ENCODE peak calls at places on chromosomes 13 and 19, in ten cellular contexts. U is hippocampal formation; F is C1 segment of cervical spinal cord; O is kidney glomerular epithelial cell; E is iPS DF 6.9; X is stimulated activated naive CD8-positive, alpha-beta T cell treated with anti-CD3 and anti-CD28 coated beads, Interleukin-15, Interleukin-2, amounts not matched to agents 100 U/mL and 50 U/mL, for 24 hours; S is A172; I is tibial nerve; C is fibroblast of mammary gland; N is HuH-7. V is an unnamed sample.

GRCh38 chr13:34156841-34157365 is 339.0 kb downstream of the RFC3 start:
- DNase-seq in F (no peak), E (no peak), I (peak; percentile 16), S (peak; percentile 98), N (peak; percentile 23), X (peak; percentile 30), U (peak; percentile 40), O (peak; percentile 86), C (peak; percentile 94), V (no peak)

GRCh38 chr13:98838776-98839175 is 86.3 kb upstream of the SLC15A1 start:
- DNase-seq in S (no peak), C (peak; percentile 59), I (no peak), O (no peak), U (no peak), X (no peak), N (no peak), E (no peak), F (no peak), V (no peak)

GRCh38 chr19:14113762-14114414 is 3.7 kb downstream of the PRKACA start:
- DNase-seq in O (no peak), U (no peak), I (no peak), C (no peak), S (no peak), N (no peak), F (no peak), E (no peak), X (peak; percentile 76), V (peak; percentile 74)

GRCh38 chr13:109737606-109738005 is 48.8 kb downstream of the IRS2 start:
- DNase-seq in E (no peak), O (no peak), X (peak; percentile 20), N (no peak), F (no peak), I (no peak), S (no peak), C (peak; percentile 72), U (no peak), V (no peak)

GRCh38 chr13:87778128-87778527 is 107.0 kb downstream of the SLITRK5 start:
- DNase-seq in C (no peak), O (no peak), U (no peak), X (no peak), I (no peak), S (no peak), N (no peak), E (no peak), F (no peak), V (no peak)

GRCh38 chr13:26784704-26785639 is 24.4 kb upstream of the GPR12 start:
- DNase-seq in E (no peak), X (peak; percentile 24), S (no peak), I (no peak), O (no peak), F (no peak), N (no peak), U (no peak), C (no peak), V (peak; percentile 30)

GRCh38 chr19:6772028-6772865 is at the start of gene VAV1:
- DNase-seq in O (no peak), S (no peak), N (no peak), X (peak; percentile 86), F (peak; percentile 14), E (no peak), I (no peak), C (no peak), U (peak; percentile 15), V (peak; percentile 30)

GRCh38 chr19:38429055-38429810 is 3.2 kb upstream of the RASGRP4 start:
- DNase-seq in I (no peak), U (no peak), N (no peak), O (no peak), X (peak; percentile 32), S (no peak), E (no peak), C (no peak), F (no peak), V (no peak)

GRCh38 chr19:38877781-38878574 is at the start of gene RINL:
- DNase-seq in I (no peak), S (no peak), N (no peak), C (no peak), F (no peak), X (peak; percentile 73), E (no peak), O (no peak), U (no peak), V (no peak)

GRCh38 chr19:33368074-33368864 is 5.2 kb upstream of the CEBPG start:
- DNase-seq in S (peak; percentile 73), F (no peak), U (no peak), E (no peak), I (no peak), O (no peak), N (no peak), C (peak; percentile 74), X (no peak), V (no peak)

GRCh38 chr13:83839158-83839557 is 43.1 kb downstream of the SLITRK1 start:
- DNase-seq in E (no peak), I (no peak), N (no peak), O (peak; percentile 25), C (no peak), F (no peak), U (no peak), S (no peak), X (no peak), V (no peak)

GRCh38 chr19:35346193-35347052 is 1.3 kb upstream of the FFAR1 start:
- DNase-seq in I (no peak), N (no peak), S (no peak), F (no peak), O (no peak), X (peak; percentile 81), C (no peak), U (no peak), E (no peak), V (no peak)

GRCh38 chr19:33426621-33427475 is 53.3 kb downstream of the CEBPG start:
- DNase-seq in C (no peak), I (no peak), U (no peak), S (no peak), N (no peak), E (no peak), X (no peak), O (no peak), F (no peak), V (no peak)

GRCh38 chr19:13906525-13906904 is 514 bp downstream of the CC2D1A start:
- DNase-seq in S (no peak), F (no peak), X (peak; percentile 37), C (no peak), O (no peak), E (no peak), U (no peak), N (no peak), I (no peak), V (no peak)

GRCh38 chr13:62357887-62358645 is 942.4 kb upstream of the PCDH20 start:
- DNase-seq in X (no peak), C (peak; percentile 51), F (no peak), N (peak; percentile 15), E (peak; percentile 70), I (no peak), S (peak; percentile 52), U (no peak), O (peak; percentile 24), V (peak; percentile 64)

GRCh38 chr19:27762933-27763332 is 1450.0 kb downstream of the UQCRFS1 start:
- DNase-seq in X (no peak), N (no peak), C (no peak), F (no peak), S (no peak), I (no peak), U (no peak), O (no peak), E (no peak), V (no peak)

GRCh38 chr13:58202099-58202498 is 570.6 kb downstream of the PCDH17 start:
- DNase-seq in X (no peak), C (no peak), I (no peak), N (no peak), S (no peak), O (no peak), E (no peak), U (no peak), F (no peak), V (no peak)